ENCODE peak calls at places on chromosomes 1 and 21, in ten cellular contexts. Q is testis; Y is A549; G is adrenal gland; E is RWPE1; P is CD8-positive, alpha-beta T cell; W is breast epithelium; K is foreskin keratinocyte; S is Panc1; L is endothelial cell of umbilical vein. D is an unnamed sample.

GRCh38 chr1:241229216-241229615 is 127.8 kb downstream of the RGS7 start:
- DNase-seq in Q (no peak), G (peak), W (no peak), E (no peak), Y (no peak), K (no peak), S (no peak), P (no peak), L (peak), D (no peak)

GRCh38 chr1:41878495-41878894 is 40.2 kb downstream of the HIVEP3 start:
- DNase-seq in Y (no peak), P (no peak), L (no peak), Q (no peak), E (no peak), K (no peak), W (no peak), G (no peak), S (no peak), D (no peak)

GRCh38 chr1:237405912-237406311 is 363.9 kb downstream of the RYR2 start:
- DNase-seq in E (no peak), W (no peak), Y (no peak), L (no peak), S (no peak), P (no peak), K (no peak), G (no peak), Q (no peak), D (no peak)

GRCh38 chr21:43976661-43977060 is 35.4 kb upstream of the TRAPPC10 start:
- DNase-seq in E (no peak), W (no peak), S (no peak), Q (no peak), L (no peak), P (no peak), Y (no peak), G (no peak), K (no peak), D (no peak)

GRCh38 chr1:9192578-9192977 is 42.0 kb upstream of the H6PD start:
- DNase-seq in K (no peak), Q (no peak), S (no peak), L (no peak), W (no peak), P (no peak), E (no peak), Y (no peak), G (no peak), D (no peak)

GRCh38 chr1:70354332-70355110 is at the start of gene ANKRD13C:
- DNase-seq in W (peak), Q (peak), L (peak), P (peak), Y (peak), G (peak), K (peak), E (peak), S (peak), D (peak)

GRCh38 chr1:218345673-218346390 is 696 bp downstream of the TGFB2 start:
- DNase-seq in W (peak), G (peak), Q (peak), Y (no peak), E (peak), S (no peak), L (peak), K (peak), P (peak), D (no peak)

GRCh38 chr1:213008564-213008963 is 7.1 kb downstream of the ANGEL2 start:
- DNase-seq in W (no peak), G (no peak), Y (no peak), E (no peak), P (no peak), Q (no peak), K (no peak), L (no peak), S (no peak), D (no peak)

GRCh38 chr1:227914801-227915563 is 32.8 kb downstream of the WNT9A start:
- DNase-seq in G (no peak), Q (no peak), K (no peak), S (no peak), L (no peak), W (no peak), E (no peak), P (no peak), Y (no peak), D (no peak)

GRCh38 chr21:45322960-45323461 is 35.3 kb upstream of the POFUT2 start:
- DNase-seq in S (no peak), Q (no peak), E (no peak), K (no peak), P (no peak), G (no peak), W (no peak), Y (peak), L (no peak), D (no peak)

GRCh38 chr1:183810756-183811155 is 5.8 kb downstream of the RGL1 start:
- DNase-seq in P (no peak), G (no peak), L (no peak), Y (no peak), Q (no peak), W (no peak), S (no peak), E (no peak), K (no peak), D (no peak)

GRCh38 chr1:183816110-183816509 is 11.2 kb downstream of the RGL1 start:
- DNase-seq in E (no peak), P (no peak), G (no peak), L (no peak), K (no peak), Q (no peak), S (no peak), W (no peak), Y (no peak), D (no peak)

GRCh38 chr1:183810172-183810571 is 5.3 kb downstream of the RGL1 start:
- DNase-seq in E (no peak), L (no peak), P (no peak), Y (no peak), K (no peak), Q (no peak), S (no peak), W (no peak), G (no peak), D (no peak)

GRCh38 chr1:183812111-183812510 is 7.2 kb downstream of the RGL1 start:
- DNase-seq in G (no peak), W (no peak), P (no peak), L (no peak), K (no peak), S (no peak), Y (no peak), Q (peak), E (no peak), D (no peak)

GRCh38 chr1:183812686-183813569 is 8.0 kb downstream of the RGL1 start:
- DNase-seq in S (no peak), Y (no peak), E (no peak), P (no peak), W (no peak), Q (peak), L (peak), G (no peak), K (peak), D (no peak)
- H3K27ac ChIP-seq in S (no peak), Y (no peak), E (no peak), P (no peak), W (peak), Q (peak), L (no peak), G (no peak), K (no peak), D (no peak)

GRCh38 chr1:116185161-116185701 is 74.0 kb downstream of the MAB21L3 start:
- DNase-seq in P (no peak), G (no peak), K (no peak), W (no peak), E (no peak), L (no peak), Q (no peak), Y (no peak), S (no peak), D (no peak)
- H3K27ac ChIP-seq in P (no peak), G (no peak), K (no peak), W (no peak), E (no peak), L (no peak), Q (no peak), Y (no peak), S (no peak), D (no peak)

GRCh38 chr1:2260917-2261316 is 32.8 kb downstream of the SKI start:
- DNase-seq in L (no peak), K (no peak), G (no peak), S (no peak), Q (no peak), Y (no peak), E (no peak), P (no peak), W (no peak), D (no peak)

GRCh38 chr1:2258996-2259395 is 30.9 kb downstream of the SKI start:
- DNase-seq in Y (no peak), P (peak), W (no peak), L (no peak), Q (no peak), S (no peak), G (no peak), E (no peak), K (no peak), D (no peak)

GRCh38 chr1:2257245-2257627 is 29.1 kb downstream of the SKI start:
- DNase-seq in Q (no peak), Y (no peak), E (no peak), L (no peak), G (no peak), S (no peak), W (no peak), P (no peak), K (no peak), D (no peak)

GRCh38 chr1:2258122-2258812 is 30.1 kb downstream of the SKI start:
- DNase-seq in S (no peak), W (no peak), L (peak), G (no peak), Q (no peak), E (no peak), K (peak), P (no peak), Y (no peak), D (no peak)

GRCh38 chr1:2259668-2260392 is 31.7 kb downstream of the SKI start:
- DNase-seq in G (no peak), S (no peak), Q (no peak), L (no peak), P (no peak), Y (no peak), K (no peak), E (no peak), W (no peak), D (no peak)
- H3K27ac ChIP-seq in G (no peak), S (no peak), Q (no peak), L (no peak), P (peak), Y (no peak), K (no peak), E (peak), W (no peak), D (no peak)

DNA sequence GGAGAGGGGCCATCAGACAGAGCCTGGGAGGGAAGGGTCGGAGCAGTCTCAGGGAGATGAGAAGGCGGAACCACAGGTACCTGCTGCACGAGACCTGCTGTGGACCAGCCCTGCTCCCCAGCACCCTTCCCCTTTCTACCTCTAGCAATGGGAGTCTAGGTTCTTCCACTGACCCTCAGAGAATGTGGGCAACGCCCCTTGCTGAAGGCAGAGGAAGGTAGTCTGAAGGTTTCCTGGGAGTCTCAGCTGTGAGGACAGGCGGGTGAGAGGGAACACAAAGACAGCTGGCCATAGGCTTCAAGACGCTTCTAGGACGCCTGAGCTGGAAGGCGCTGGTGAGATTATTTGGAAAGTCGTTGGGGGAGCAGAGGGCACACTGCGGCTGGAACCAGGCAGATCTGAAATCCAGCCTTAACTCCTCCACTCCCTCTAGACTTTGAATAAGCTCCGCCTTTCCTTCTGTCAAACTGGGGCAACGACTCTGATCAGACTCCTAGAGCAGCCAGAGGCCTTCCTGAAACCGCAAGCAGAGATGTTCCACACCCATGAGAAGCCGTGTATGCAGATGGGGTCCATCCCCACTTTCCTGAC is 18.1 kb downstream of the SLC45A3 start:
- DNase-seq in Q (no peak), W (no peak), S (no peak), L (no peak), K (no peak), Y (no peak), P (no peak), G (no peak), E (no peak), D (no peak)
- H3K27ac ChIP-seq in Q (no peak), W (no peak), S (no peak), L (no peak), K (no peak), Y (no peak), P (no peak), G (no peak), E (no peak), D (no peak)

D was measured in AG04450.